ENCODE peak calls at places on chromosomes 1 and 21, in ten cellular contexts. E, I, Q, R, X, H, D, L, Y and N are unnamed samples.

GRCh38 chr1:211653329-211653728 is 22.1 kb downstream of the NEK2 start:
- DNase-seq in E (no peak), I (no peak), Q (no peak), R (no peak), X (no peak), H (no peak), D (no peak), L (no peak), Y (no peak), N (no peak)

GRCh38 chr1:3939242-3940080 is 39.4 kb upstream of the C1orf174 start:
- DNase-seq in E (no peak), I (no peak), Q (no peak), R (no peak), X (no peak), H (no peak), D (no peak), L (no peak), Y (no peak), N (no peak)

GRCh38 chr1:183632964-183633363 is 2.6 kb downstream of the ARPC5 start:
- DNase-seq in E (no peak), I (no peak), Q (no peak), R (no peak), X (peak), H (no peak), D (no peak), L (no peak), Y (no peak), N (no peak)

GRCh38 chr1:201041011-201041410 is 17.5 kb upstream of the KIF21B start:
- DNase-seq in E (no peak), I (no peak), Q (no peak), R (no peak), X (no peak), H (no peak), D (no peak), L (no peak), Y (no peak), N (no peak)

GRCh38 chr1:14020006-14020405 is 320.0 kb downstream of the PRDM2 start:
- DNase-seq in E (no peak), I (no peak), Q (no peak), R (no peak), X (no peak), H (no peak), D (no peak), L (no peak), Y (no peak), N (no peak)

GRCh38 chr1:32500387-32501209 is 35.7 kb downstream of the ZBTB8B start:
- DNase-seq in E (peak), I (peak), Q (no peak), R (no peak), X (peak), H (peak), D (no peak), L (no peak), Y (peak), N (no peak)

GRCh38 chr1:112699425-112700144 is 7.3 kb downstream of the RHOC start:
- DNase-seq in E (no peak), I (no peak), Q (no peak), R (no peak), X (no peak), H (no peak), D (no peak), L (no peak), Y (no peak), N (no peak)

GRCh38 chr21:38807481-38807880 is 1.8 kb downstream of the ETS2 start:
- DNase-seq in E (no peak), I (no peak), Q (no peak), R (no peak), X (no peak), H (no peak), D (no peak), L (no peak), Y (no peak), N (no peak)

GRCh38 chr1:46342084-46342656 is 1.6 kb downstream of the NSUN4 start:
- DNase-seq in E (no peak), I (no peak), Q (no peak), R (no peak), X (peak), H (no peak), D (peak), L (no peak), Y (no peak), N (no peak)

GRCh38 chr1:19257178-19257914 is 5.7 kb downstream of the MRTO4 start:
- DNase-seq in E (no peak), I (no peak), Q (no peak), R (no peak), X (no peak), H (no peak), D (no peak), L (no peak), Y (no peak), N (no peak)

GRCh38 chr1:87119741-87120140 is 205.3 kb downstream of the HS2ST1 start:
- DNase-seq in E (no peak), I (no peak), Q (no peak), R (no peak), X (no peak), H (no peak), D (no peak), L (no peak), Y (no peak), N (no peak)

GRCh38 chr1:71921935-71922559 is 360.3 kb downstream of the NEGR1 start:
- DNase-seq in E (no peak), I (no peak), Q (no peak), R (no peak), X (no peak), H (no peak), D (no peak), L (no peak), Y (no peak), N (no peak)

GRCh38 chr1:93554883-93555872 is 107.3 kb downstream of the FNBP1L start:
- DNase-seq in E (no peak), I (peak), Q (no peak), R (no peak), X (no peak), H (no peak), D (no peak), L (no peak), Y (no peak), N (no peak)

GRCh38 chr1:90704817-90705216 is 12.3 kb downstream of the BARHL2 start:
- DNase-seq in E (no peak), I (no peak), Q (no peak), R (no peak), X (no peak), H (no peak), D (no peak), L (no peak), Y (no peak), N (no peak)

GRCh38 chr1:204013052-204013451 is 59.9 kb upstream of the SOX13 start:
- DNase-seq in E (no peak), I (no peak), Q (no peak), R (no peak), X (no peak), H (no peak), D (no peak), L (no peak), Y (no peak), N (no peak)

GRCh38 chr1:9228589-9228988 is 6.0 kb upstream of the H6PD start:
- DNase-seq in E (no peak), I (no peak), Q (no peak), R (no peak), X (no peak), H (no peak), D (no peak), L (no peak), Y (no peak), N (no peak)

GRCh38 chr1:4089421-4090175 is 189.5 kb upstream of the C1orf174 start:
- DNase-seq in E (no peak), I (no peak), Q (no peak), R (no peak), X (no peak), H (no peak), D (no peak), L (no peak), Y (no peak), N (no peak)

GRCh38 chr1:235821361-235821981 is 45.2 kb downstream of the LYST start:
- DNase-seq in E (no peak), I (no peak), Q (no peak), R (no peak), X (no peak), H (no peak), D (peak), L (no peak), Y (no peak), N (no peak)

GRCh38 chr1:46689897-46690296 is 18.2 kb downstream of the TEX38 start:
- DNase-seq in E (no peak), I (no peak), Q (no peak), R (no peak), X (no peak), H (no peak), D (no peak), L (no peak), Y (no peak), N (no peak)

GRCh38 chr1:11781298-11781697 is 19.3 kb downstream of the C1orf167 start:
- DNase-seq in E (no peak), I (no peak), Q (no peak), R (no peak), X (no peak), H (no peak), D (no peak), L (no peak), Y (no peak), N (no peak)

GRCh38 chr1:47984175-47984789 is 12.9 kb downstream of the TRABD2B start:
- DNase-seq in E (peak), I (peak), Q (no peak), R (no peak), X (no peak), H (no peak), D (no peak), L (no peak), Y (no peak), N (no peak)

GRCh38 chr1:31660871-31661455 is 16.3 kb upstream of the PEF1 start:
- DNase-seq in E (no peak), I (no peak), Q (no peak), R (no peak), X (no peak), H (no peak), D (no peak), L (no peak), Y (no peak), N (no peak)

GRCh38 chr1:168470821-168471473 is 72.8 kb downstream of the XCL2 start:
- DNase-seq in E (no peak), I (no peak), Q (peak), R (peak), X (no peak), H (peak), D (peak), L (no peak), Y (no peak), N (no peak)

GRCh38 chr1:172254521-172255222 is 165.8 kb upstream of the C1orf105 start:
- DNase-seq in E (no peak), I (no peak), Q (peak), R (peak), X (no peak), H (peak), D (peak), L (no peak), Y (no peak), N (no peak)

GRCh38 chr1:39632491-39633417 is 6.7 kb downstream of the HEYL start:
- DNase-seq in E (peak), I (peak), Q (no peak), R (no peak), X (no peak), H (no peak), D (peak), L (no peak), Y (no peak), N (no peak)

GRCh38 chr1:223730471-223730870 is 18.1 kb downstream of the CAPN2 start:
- DNase-seq in E (no peak), I (no peak), Q (no peak), R (no peak), X (no peak), H (no peak), D (no peak), L (no peak), Y (no peak), N (no peak)

GRCh38 chr1:200131551-200132125 is 104.1 kb downstream of the NR5A2 start:
- DNase-seq in E (no peak), I (no peak), Q (no peak), R (peak), X (no peak), H (no peak), D (peak), L (no peak), Y (no peak), N (no peak)

GRCh38 chr1:184974086-184974836 is at the start of gene NIBAN1:
- DNase-seq in E (peak), I (peak), Q (no peak), R (no peak), X (peak), H (peak), D (no peak), L (peak), Y (peak), N (peak)

GRCh38 chr1:92442351-92442750 is 44.4 kb downstream of the GFI1 start:
- DNase-seq in E (no peak), I (no peak), Q (no peak), R (no peak), X (no peak), H (no peak), D (peak), L (no peak), Y (no peak), N (no peak)

GRCh38 chr1:93758842-93759515 is 77.3 kb upstream of the BCAR3 start:
- DNase-seq in E (peak), I (no peak), Q (no peak), R (peak), X (no peak), H (no peak), D (peak), L (no peak), Y (peak), N (no peak)

GRCh38 chr1:45566722-45567121 is 16.1 kb downstream of the AKR1A1 start:
- DNase-seq in E (peak), I (peak), Q (no peak), R (no peak), X (no peak), H (no peak), D (no peak), L (no peak), Y (peak), N (no peak)

GRCh38 chr1:226308166-226308722 is 720 bp downstream of the LIN9 start:
- DNase-seq in E (no peak), I (no peak), Q (no peak), R (no peak), X (peak), H (no peak), D (no peak), L (no peak), Y (no peak), N (no peak)

GRCh38 chr1:229058111-229058551 is 212.8 kb upstream of the RAB4A start:
- DNase-seq in E (no peak), I (no peak), Q (no peak), R (no peak), X (no peak), H (no peak), D (no peak), L (no peak), Y (no peak), N (no peak)

GRCh38 chr1:22838965-22839364 is 128.3 kb downstream of the EPHB2 start:
- DNase-seq in E (no peak), I (no peak), Q (no peak), R (no peak), X (no peak), H (no peak), D (no peak), L (no peak), Y (no peak), N (no peak)